ENCODE peak calls at places on chromosomes 7 and 10, in eight cellular contexts. P is prostate gland; E is transverse colon; K is fibroblast of mammary gland; C is HL-60; U is CD8-positive, alpha-beta T cell; W is cardiac fibroblast; S is endodermal cell. A is an unnamed sample.

GRCh38 chr7:100157334-100158228 is 942 bp downstream of the TRAPPC14 start:
- DNase-seq in C (peak; percentile 50), W (peak; percentile 53), E (peak; percentile 58), K (peak; percentile 82), P (no peak), S (peak; percentile 78), U (no peak), A (peak; percentile 72)

GRCh38 chr10:74290703-74291102 is 139.7 kb downstream of the ADK start:
- DNase-seq in K (peak; percentile 72), W (peak; percentile 71), U (no peak), E (no peak), P (no peak), C (no peak), S (no peak), A (no peak)

GRCh38 chr10:124106241-124106905 is 13.0 kb upstream of the CHST15 start:
- DNase-seq in E (peak; percentile 71), S (no peak), K (peak; percentile 86), U (no peak), W (peak; percentile 92), C (no peak), P (peak; percentile 80), A (peak; percentile 42)

GRCh38 chr7:50610521-50611277 is 45.5 kb upstream of the DDC start:
- DNase-seq in U (peak; percentile 21), E (no peak), C (peak; percentile 56), P (no peak), W (peak; percentile 60), S (no peak), K (peak; percentile 74), A (no peak)

GRCh38 chr10:5338010-5338409 is 26.8 kb upstream of the UCN3 start:
- DNase-seq in E (no peak), P (no peak), C (no peak), S (no peak), U (no peak), K (no peak), W (no peak), A (no peak)

GRCh38 chr10:101663097-101663496 is 31.9 kb downstream of the FBXW4 start:
- DNase-seq in P (no peak), U (no peak), E (no peak), W (no peak), S (no peak), C (no peak), K (no peak), A (no peak)

GRCh38 chr7:92436843-92437445 is 10.3 kb upstream of the GATAD1 start:
- DNase-seq in U (no peak), K (no peak), C (no peak), E (no peak), P (no peak), W (no peak), S (peak; percentile 60), A (no peak)

GRCh38 chr7:47264021-47264651 is 317.8 kb downstream of the TNS3 start:
- DNase-seq in K (no peak), W (no peak), U (no peak), S (no peak), P (no peak), C (no peak), E (no peak), A (no peak)

GRCh38 chr10:132281915-132282666 is 25.7 kb downstream of the STK32C start:
- DNase-seq in W (no peak), P (no peak), U (no peak), C (no peak), S (no peak), K (no peak), E (no peak), A (no peak)

GRCh38 chr10:108452483-108453060 is 1288.1 kb upstream of the SORCS1 start:
- DNase-seq in W (no peak), E (no peak), U (no peak), S (no peak), P (no peak), C (no peak), K (peak; percentile 61), A (no peak)

GRCh38 chr7:73823873-73824597 is 6.8 kb upstream of the CLDN4 start:
- DNase-seq in S (peak; percentile 42), W (no peak), K (no peak), E (peak; percentile 6), U (no peak), C (no peak), P (no peak), A (no peak)

GRCh38 chr10:66349726-66350125 is 576.1 kb upstream of the LRRTM3 start:
- DNase-seq in C (no peak), P (no peak), K (no peak), W (no peak), S (no peak), U (no peak), E (no peak), A (no peak)

GRCh38 chr10:112140110-112140755 is 43.3 kb downstream of the GPAM start:
- DNase-seq in E (peak; percentile 73), C (peak; percentile 75), S (peak; percentile 97), K (peak; percentile 69), W (peak; percentile 72), P (peak; percentile 25), U (peak; percentile 66), A (peak; percentile 92)

GRCh38 chr10:116815641-116816415 is 33.5 kb upstream of the ENO4 start:
- DNase-seq in E (no peak), W (no peak), C (no peak), S (peak; percentile 36), P (no peak), K (peak; percentile 63), U (no peak), A (no peak)

GRCh38 chr10:69496352-69497234 is 45.3 kb downstream of the TSPAN15 start:
- DNase-seq in P (no peak), E (no peak), U (no peak), W (no peak), C (no peak), K (no peak), S (peak; percentile 14), A (no peak)

GRCh38 chr7:137934941-137935848 is 66.7 kb downstream of the CREB3L2 start:
- DNase-seq in W (no peak), C (no peak), U (no peak), S (no peak), K (no peak), E (no peak), P (no peak), A (no peak)

GRCh38 chr10:112146799-112147198 is 36.8 kb downstream of the GPAM start:
- DNase-seq in U (no peak), C (no peak), E (no peak), K (no peak), W (no peak), P (no peak), S (no peak), A (no peak)

GRCh38 chr7:64630496-64630895 is 35.4 kb upstream of the ZNF107 start:
- DNase-seq in W (peak; percentile 43), U (no peak), P (no peak), E (no peak), K (peak; percentile 7), C (no peak), S (no peak), A (no peak)
- TF ChIP-seq CTCF in W (peak; percentile 58), U (peak; percentile 46), P (peak; percentile 30), E (peak; percentile 15), K (peak; percentile 43), C (peak; percentile 15), S (peak; percentile 63), A (no peak)

GRCh38 chr10:14879055-14879800 is 562 bp downstream of the SUV39H2 start:
- DNase-seq in E (peak; percentile 31), C (peak; percentile 3), U (peak; percentile 28), S (peak; percentile 65), W (peak; percentile 11), K (no peak), P (peak; percentile 15), A (peak; percentile 36)

GRCh38 chr10:14878266-14879054 is at the start of gene SUV39H2:
- DNase-seq in K (peak; percentile 89), U (peak; percentile 92), E (peak; percentile 97), S (peak; percentile 98), P (peak; percentile 96), C (peak; percentile 84), W (peak; percentile 97), A (peak; percentile 98)

GRCh38 chr10:14879801-14880193 is 1.1 kb downstream of the SUV39H2 start:
- DNase-seq in E (no peak), U (no peak), K (no peak), W (no peak), P (no peak), C (no peak), S (no peak), A (no peak)

GRCh38 chr10:14876764-14877163 is 1.9 kb upstream of the SUV39H2 start:
- DNase-seq in E (no peak), K (no peak), C (no peak), P (no peak), W (no peak), S (no peak), U (no peak), A (no peak)

DNA sequence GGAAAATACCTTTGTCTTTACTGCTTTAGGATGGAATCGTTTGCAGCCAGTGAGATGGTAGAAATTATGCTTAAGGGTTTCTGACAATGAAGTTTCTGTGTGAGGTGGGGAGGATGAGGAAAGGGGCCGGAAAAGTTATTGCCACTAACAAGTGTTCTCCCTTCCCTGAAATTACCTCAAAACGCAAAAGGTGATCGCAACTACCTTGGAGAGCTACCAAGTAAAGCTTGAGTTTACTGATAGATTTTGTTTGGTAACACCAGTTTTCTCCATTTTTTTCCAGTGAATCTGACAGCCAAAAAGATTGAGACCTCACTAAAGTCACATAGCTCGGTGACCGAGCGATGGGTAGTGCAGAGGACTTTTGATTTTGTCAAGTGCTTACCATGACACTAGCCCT is 1.5 kb downstream of the SUV39H2 start:
- DNase-seq in U (no peak), W (no peak), P (no peak), E (no peak), K (no peak), C (no peak), S (peak; percentile 53), A (peak; percentile 17)
- H3K4me3 ChIP-seq in U (no peak overlapping the region), W (peak overlapping the region; percentile 85), P (no peak overlapping the region), E (no peak overlapping the region), K (peak overlapping the region; percentile 71), C (peak overlapping the region; percentile 69), S (peak overlapping the region; percentile 95), A (peak overlapping the region; percentile 89)

GRCh38 chr10:88386204-88386877 is 196.8 kb downstream of the RNLS start:
- DNase-seq in E (no peak), W (peak; percentile 59), C (no peak), U (no peak), S (no peak), K (peak; percentile 20), P (no peak), A (peak; percentile 53)

GRCh38 chr10:88386878-88387773 is 196.0 kb downstream of the RNLS start:
- DNase-seq in C (peak; percentile 88), P (no peak), E (peak; percentile 40), S (peak; percentile 53), W (peak; percentile 83), U (no peak), K (peak; percentile 72), A (peak; percentile 78)

GRCh38 chr10:88392222-88392621 is 190.9 kb downstream of the RNLS start:
- DNase-seq in K (no peak), W (no peak), S (no peak), P (no peak), U (no peak), C (no peak), E (no peak), A (no peak)

GRCh38 chr10:88390041-88390440 is 193.1 kb downstream of the RNLS start:
- DNase-seq in P (no peak), W (no peak), S (no peak), U (no peak), K (no peak), E (no peak), C (no peak), A (no peak)

GRCh38 chr10:88389456-88389855 is 193.7 kb downstream of the RNLS start:
- DNase-seq in E (peak; percentile 31), S (no peak), U (peak; percentile 31), W (peak; percentile 80), C (peak; percentile 59), K (peak; percentile 76), P (peak; percentile 39), A (peak; percentile 68)
- TF ChIP-seq CTCF in E (peak; percentile 68), S (peak; percentile 78), U (peak; percentile 58), W (peak; percentile 54), C (no peak), K (peak; percentile 66), P (peak; percentile 77), A (peak; percentile 76)

GRCh38 chr7:76260171-76260703 is 42.2 kb upstream of the HSPB1 start:
- DNase-seq in K (peak; percentile 11), U (peak; percentile 55), S (peak; percentile 99), P (no peak), C (no peak), W (peak; percentile 25), E (no peak), A (peak; percentile 62)
- H3K4me3 ChIP-seq in K (no peak overlapping the region), U (no peak overlapping the region), S (peak overlapping the region; percentile 74), P (peak overlapping the region; percentile 12), C (no peak overlapping the region), W (peak overlapping the region; percentile 19), E (no peak overlapping the region), A (no peak overlapping the region)